ENCODE peak calls at places on chromosomes 12 and 14, in five cellular contexts. U, A, V, G and N are unnamed samples.

GRCh38 chr14:105974902-105975301 is 448.5 kb downstream of the TMEM121 start:
- DNase-seq in U (no peak), A (no peak), V (peak; percentile 62), G (peak; percentile 53), N (peak; percentile 82)

GRCh38 chr12:104420868-104421267 is 35.9 kb upstream of the CHST11 start:
- DNase-seq in U (no peak), A (no peak), V (no peak), G (no peak), N (no peak)

GRCh38 chr14:61653507-61653906 is 41.8 kb upstream of the HIF1A start:
- DNase-seq in U (peak; percentile 32), A (no peak), V (no peak), G (no peak), N (no peak)

GRCh38 chr12:1845427-1845826 is 25.1 kb downstream of the LRTM2 start:
- DNase-seq in U (no peak), A (no peak), V (no peak), G (no peak), N (no peak)

GRCh38 chr12:132610896-132611602 is 667 bp upstream of the LRCOL1 start:
- DNase-seq in U (no peak), A (no peak), V (no peak), G (no peak), N (no peak)

GRCh38 chr14:20820063-20820904 is 17.6 kb upstream of the RNASE1 start:
- DNase-seq in U (no peak), A (no peak), V (no peak), G (no peak), N (no peak)

GRCh38 chr12:109098142-109098652 is 800 bp downstream of the UNG start:
- DNase-seq in U (peak; percentile 55), A (peak; percentile 22), V (no peak), G (no peak), N (no peak)

GRCh38 chr12:11727133-11727664 is 77.7 kb downstream of the ETV6 start:
- DNase-seq in U (no peak), A (no peak), V (peak; percentile 32), G (peak; percentile 45), N (no peak)

GRCh38 chr14:50668008-50668851 is at the start of gene SAV1:
- DNase-seq in U (peak; percentile 63), A (no peak), V (peak; percentile 28), G (peak; percentile 34), N (peak; percentile 79)

GRCh38 chr14:77044776-77045569 is 16.5 kb upstream of the IRF2BPL start:
- DNase-seq in U (peak; percentile 86), A (no peak), V (no peak), G (no peak), N (no peak)

GRCh38 chr14:96583605-96584041 is 81.4 kb downstream of the PAPOLA start:
- DNase-seq in U (peak; percentile 9), A (no peak), V (no peak), G (no peak), N (no peak)

GRCh38 chr14:39219075-39219499 is 14.6 kb upstream of the MIA2 start:
- DNase-seq in U (no peak), A (peak; percentile 15), V (no peak), G (no peak), N (no peak)

GRCh38 chr12:77847665-77848431 is 17.2 kb downstream of the NAV3 start:
- DNase-seq in U (no peak), A (no peak), V (no peak), G (no peak), N (no peak)